ENCODE peak calls at places on chromosomes 2 and 18, in five cellular contexts. W is AG10803; O is activated CD8-positive, alpha-beta memory T cell treated with anti-CD3 and anti-CD28 coated beads for 24 hours; L is NCI-H2081; C is NCI-H510A treated with DMSO at 0.1 percent for 48 hours. Y is an unnamed sample.

GRCh38 chr2:101063753-101064502 is 61.8 kb downstream of the RPL31 start:
- DNase-seq in W (peak; percentile 83), O (no peak), L (no peak), C (no peak), Y (no peak)

GRCh38 chr2:226767056-226767813 is 32.4 kb downstream of the IRS1 start:
- DNase-seq in W (no peak), O (no peak), L (no peak), C (no peak), Y (no peak)

GRCh38 chr2:3317277-3317685 is 60.3 kb downstream of the EIPR1 start:
- DNase-seq in W (no peak), O (no peak), L (no peak), C (no peak), Y (no peak)

GRCh38 chr2:38375711-38376345 is 1.2 kb downstream of the ATL2 start:
- DNase-seq in W (no peak), O (no peak), L (no peak), C (no peak), Y (no peak)

GRCh38 chr2:69087912-69088240 is 74.9 kb downstream of the ANTXR1 start:
- DNase-seq in W (peak; percentile 93), O (no peak), L (no peak), C (no peak), Y (no peak)

GRCh38 chr2:205474746-205475145 is 207.6 kb upstream of the NRP2 start:
- DNase-seq in W (peak; percentile 68), O (no peak), L (no peak), C (no peak), Y (no peak)

GRCh38 chr2:23745726-23746105 is 181.2 kb downstream of the ATAD2B start:
- DNase-seq in W (peak; percentile 84), O (no peak), L (no peak), C (no peak), Y (peak; percentile 77)

GRCh38 chr2:124320072-124320471 is 295.0 kb downstream of the CNTNAP5 start:
- DNase-seq in W (no peak), O (no peak), L (no peak), C (no peak), Y (no peak)

GRCh38 chr2:16255120-16255519 is 314.8 kb downstream of the MYCN start:
- DNase-seq in W (no peak), O (no peak), L (no peak), C (no peak), Y (no peak)

GRCh38 chr2:120879401-120880295 is 144.0 kb downstream of the GLI2 start:
- DNase-seq in W (peak; percentile 61), O (no peak), L (no peak), C (peak; percentile 80), Y (no peak)

GRCh38 chr18:23765931-23766330 is 76.7 kb downstream of the LAMA3 start:
- DNase-seq in W (no peak), O (no peak), L (no peak), C (no peak), Y (no peak)

GRCh38 chr2:150309681-150310080 is 177.8 kb downstream of the RND3 start:
- DNase-seq in W (no peak), O (no peak), L (no peak), C (no peak), Y (no peak)

GRCh38 chr2:23480991-23481797 is 96.2 kb downstream of the KLHL29 start:
- DNase-seq in W (peak; percentile 86), O (no peak), L (peak; percentile 27), C (no peak), Y (no peak)

GRCh38 chr2:135952891-135953290 is 32.5 kb downstream of the DARS1 start:
- DNase-seq in W (no peak), O (no peak), L (no peak), C (no peak), Y (no peak)

GRCh38 chr18:53322163-53322562 is 902.3 kb downstream of the MBD2 start:
- DNase-seq in W (no peak), O (no peak), L (no peak), C (no peak), Y (no peak)

GRCh38 chr18:59996370-59996966 is 96.7 kb downstream of the PMAIP1 start:
- DNase-seq in W (peak; percentile 64), O (no peak), L (peak; percentile 33), C (peak; percentile 83), Y (no peak)

GRCh38 chr18:32956591-32957310 is 183.9 kb upstream of the KLHL14 start:
- DNase-seq in W (peak; percentile 7), O (no peak), L (no peak), C (no peak), Y (no peak)

GRCh38 chr18:3791258-3791657 is 341.3 kb downstream of the TGIF1 start:
- DNase-seq in W (no peak), O (no peak), L (no peak), C (peak; percentile 44), Y (no peak)

GRCh38 chr2:31504305-31504704 is 76.4 kb downstream of the SRD5A2 start:
- DNase-seq in W (no peak), O (no peak), L (no peak), C (no peak), Y (no peak)

GRCh38 chr2:67997528-67998267 is 65.1 kb downstream of the C1D start:
- DNase-seq in W (peak; percentile 55), O (no peak), L (no peak), C (no peak), Y (no peak)

GRCh38 chr18:3209859-3210569 is 9.8 kb downstream of the MYOM1 start:
- DNase-seq in W (no peak), O (no peak), L (no peak), C (no peak), Y (no peak)

GRCh38 chr2:72028996-72029395 is 118.7 kb downstream of the CYP26B1 start:
- DNase-seq in W (no peak), O (peak; percentile 19), L (no peak), C (no peak), Y (no peak)

GRCh38 chr2:177900091-177900490 is 172.5 kb downstream of the PDE11A start:
- DNase-seq in W (no peak), O (no peak), L (no peak), C (no peak), Y (no peak)

Y was measured in NCI-H446 treated with DMSO at 0.1 percent for 48 hours.